ENCODE peak calls at places on chromosome 19, in five cellular contexts. M, L, K, Z and E are unnamed samples.
A peak's percentile ranks its signal among the peaks of the same experiment; 100 is the strongest.

GRCh38 chr19:41997851-41998229 is 3.8 kb upstream of the ATP1A3 start:
- DNase-seq in L (no peak), K (no peak), M (no peak), Z (no peak), E (no peak)

GRCh38 chr19:51688665-51689571 is 4.2 kb upstream of the SPACA6 start:
- DNase-seq in M (peak; percentile 69), Z (peak; percentile 92), L (peak; percentile 93), K (no peak), E (peak; percentile 90)

GRCh38 chr19:871446-872265 is 12.2 kb downstream of the CFD start:
- DNase-seq in M (peak; percentile 71), L (peak; percentile 62), Z (no peak), K (no peak), E (no peak)

GRCh38 chr19:7681336-7682174 is 922 bp downstream of the TRAPPC5 start:
- DNase-seq in K (peak; percentile 73), M (peak; percentile 95), L (peak; percentile 89), Z (peak; percentile 87), E (peak; percentile 86)

GRCh38 chr19:52189745-52190678 is at the start of gene PPP2R1A:
- DNase-seq in M (peak; percentile 99), L (peak; percentile 100), K (peak; percentile 95), Z (peak; percentile 99), E (peak; percentile 100)

GRCh38 chr19:35052599-35053190 is 11.2 kb downstream of the HPN start:
- DNase-seq in K (no peak), Z (no peak), L (peak; percentile 71), M (no peak), E (no peak)

GRCh38 chr19:39661565-39661964 is 5.9 kb downstream of the LGALS16 start:
- DNase-seq in Z (no peak), M (no peak), K (no peak), L (no peak), E (no peak)

GRCh38 chr19:38993271-38993670 is 17.7 kb upstream of the FBXO17 start:
- DNase-seq in K (no peak), M (no peak), L (no peak), Z (no peak), E (no peak)

GRCh38 chr19:48852292-48852691 is 16.0 kb upstream of the HSD17B14 start:
- DNase-seq in Z (no peak), M (no peak), K (no peak), L (no peak), E (no peak)

GRCh38 chr19:18634612-18635290 is 2.1 kb upstream of the KLHL26 start:
- DNase-seq in Z (no peak), L (no peak), M (peak; percentile 66), K (no peak), E (no peak)